ENCODE peak calls at places on chromosomes 13 and 19, in ten cellular contexts. P is T47D; M is EH; B is Peyer's patch; H is substantia nigra; U is AG04450; F is stimulated activated effector memory CD8-positive, alpha-beta T cell treated with anti-CD3 and anti-CD28 coated beads, Interleukin-12 subunit alpha, Interleukin-12 subunit beta, amount 100 ng/mL, for 72 hours; O is hepatic stellate cell; D is AG10803; I is CD8-positive, alpha-beta memory T cell. T is an unnamed sample.

GRCh38 chr13:76667551-76667950 is 218.7 kb downstream of the KCTD12 start:
- DNase-seq in P (no peak), M (peak), B (no peak), H (no peak), U (peak), F (no peak), O (no peak), D (peak), I (no peak), T (peak)

GRCh38 chr19:13104848-13105646 is 2.4 kb upstream of the LYL1 start:
- DNase-seq in P (no peak), M (no peak), B (peak), H (no peak), U (no peak), F (peak), O (no peak), D (no peak), I (no peak), T (no peak)

GRCh38 chr19:10830941-10831779 is 4.9 kb downstream of the TMED1 start:
- DNase-seq in P (no peak), M (no peak), B (no peak), H (no peak), U (no peak), F (no peak), O (no peak), D (no peak), I (no peak), T (no peak)

GRCh38 chr19:16112778-16113177 is 1.1 kb downstream of the RAB8A start:
- DNase-seq in P (no peak), M (no peak), B (no peak), H (no peak), U (no peak), F (no peak), O (no peak), D (no peak), I (no peak), T (no peak)

GRCh38 chr19:16825312-16826168 is 3.7 kb upstream of the SIN3B start:
- DNase-seq in P (no peak), M (peak), B (peak), H (no peak), U (peak), F (no peak), O (peak), D (no peak), I (no peak), T (no peak)

GRCh38 chr19:35712910-35713845 is 4.6 kb upstream of the KMT2B start:
- DNase-seq in P (no peak), M (no peak), B (peak), H (no peak), U (no peak), F (peak), O (no peak), D (no peak), I (peak), T (no peak)

GRCh38 chr19:52889931-52890330 is 7.5 kb downstream of the ZNF320 start:
- DNase-seq in P (no peak), M (no peak), B (no peak), H (no peak), U (no peak), F (no peak), O (no peak), D (no peak), I (no peak), T (no peak)

GRCh38 chr13:69591437-69591836 is 516.2 kb upstream of the ATXN8OS start:
- DNase-seq in P (no peak), M (no peak), B (no peak), H (no peak), U (no peak), F (no peak), O (no peak), D (no peak), I (no peak), T (no peak)

GRCh38 chr19:10855879-10856522 is 7.8 kb downstream of the C19orf38 start:
- DNase-seq in P (no peak), M (peak), B (no peak), H (no peak), U (no peak), F (no peak), O (no peak), D (no peak), I (no peak), T (no peak)

GRCh38 chr19:41265376-41266153 is 1.4 kb downstream of the HNRNPUL1 start:
- DNase-seq in P (no peak), M (peak), B (peak), H (no peak), U (no peak), F (peak), O (peak), D (peak), I (no peak), T (no peak)

GRCh38 chr19:50556236-50557008 is 11.8 kb downstream of the LRRC4B start:
- DNase-seq in P (peak), M (peak), B (peak), H (peak), U (peak), F (peak), O (peak), D (peak), I (peak), T (peak)

GRCh38 chr13:90498096-90498495 is 849.4 kb upstream of the MIR17HG start:
- DNase-seq in P (no peak), M (no peak), B (no peak), H (no peak), U (no peak), F (no peak), O (no peak), D (no peak), I (no peak), T (no peak)

GRCh38 chr19:4051175-4052101 is 15.3 kb downstream of the ZBTB7A start:
- DNase-seq in P (no peak), M (peak), B (peak), H (no peak), U (no peak), F (peak), O (peak), D (peak), I (no peak), T (no peak)

GRCh38 chr13:22162889-22163288 is 492.0 kb downstream of the FGF9 start:
- DNase-seq in P (no peak), M (no peak), B (no peak), H (no peak), U (no peak), F (no peak), O (no peak), D (no peak), I (no peak), T (no peak)

GRCh38 chr13:100707818-100708740 is 33.5 kb upstream of the TMTC4 start:
- DNase-seq in P (no peak), M (no peak), B (no peak), H (no peak), U (no peak), F (no peak), O (no peak), D (no peak), I (no peak), T (no peak)

GRCh38 chr13:110830800-110831371 is 84.0 kb downstream of the ANKRD10 start:
- DNase-seq in P (no peak), M (no peak), B (no peak), H (no peak), U (no peak), F (no peak), O (no peak), D (no peak), I (no peak), T (no peak)

GRCh38 chr13:99086869-99087129 is 108.9 kb upstream of the DOCK9 start:
- DNase-seq in P (peak), M (no peak), B (no peak), H (no peak), U (no peak), F (no peak), O (no peak), D (no peak), I (peak), T (peak)

GRCh38 chr13:40384976-40385857 is 281.2 kb downstream of the FOXO1 start:
- DNase-seq in P (no peak), M (no peak), B (no peak), H (no peak), U (no peak), F (peak), O (no peak), D (no peak), I (no peak), T (no peak)

GRCh38 chr13:29573190-29573589 is 22.3 kb downstream of the SLC7A1 start:
- DNase-seq in P (no peak), M (peak), B (peak), H (no peak), U (no peak), F (no peak), O (no peak), D (peak), I (no peak), T (no peak)

T was measured in naive thymus-derived CD8-positive, alpha-beta T cell.